ENCODE peak calls at places on chromosomes 4 and X, in four cellular contexts. J is HCT116, S is K562, Z is HepG2. A is an unnamed sample.

GRCh38 chrX:53354669-53355068 is 67.8 kb downstream of the SMC1A start:
- DNase-seq in J (no peak), S (no peak), Z (no peak), A (no peak)

GRCh38 chr4:26838055-26838842 is 22.4 kb upstream of the STIM2 start:
- DNase-seq in J (no peak), S (no peak), Z (no peak), A (no peak)

GRCh38 chr4:8365951-8366350 is 74.6 kb downstream of the ACOX3 start:
- DNase-seq in J (no peak), S (no peak), Z (no peak), A (no peak)

GRCh38 chr4:25449270-25449669 is 72.2 kb downstream of the ANAPC4 start:
- DNase-seq in J (no peak), S (no peak), Z (no peak), A (no peak)

GRCh38 chr4:148633720-148634119 is 191.5 kb upstream of the NR3C2 start:
- DNase-seq in J (no peak), S (no peak), Z (no peak), A (no peak)

GRCh38 chrX:38205037-38205436 is 15.6 kb downstream of the SRPX start:
- DNase-seq in J (no peak), S (no peak), Z (no peak), A (no peak)

GRCh38 chr4:15197005-15197404 is 194.7 kb downstream of the CPEB2 start:
- DNase-seq in J (no peak), S (peak; percentile 29), Z (peak; percentile 23), A (no peak)

GRCh38 chr4:43014266-43014665 is 121.8 kb downstream of the GRXCR1 start:
- DNase-seq in J (no peak), S (no peak), Z (no peak), A (no peak)

GRCh38 chrX:20951016-20951795 is 423.0 kb upstream of the CNKSR2 start:
- DNase-seq in J (no peak), S (no peak), Z (no peak), A (no peak)

GRCh38 chr4:147284935-147285334 is 196.0 kb upstream of the EDNRA start:
- DNase-seq in J (no peak), S (no peak), Z (no peak), A (no peak)

GRCh38 chrX:50117477-50117876 is 83.3 kb downstream of the AKAP4 start:
- DNase-seq in J (no peak), S (no peak), Z (no peak), A (no peak)

DNA sequence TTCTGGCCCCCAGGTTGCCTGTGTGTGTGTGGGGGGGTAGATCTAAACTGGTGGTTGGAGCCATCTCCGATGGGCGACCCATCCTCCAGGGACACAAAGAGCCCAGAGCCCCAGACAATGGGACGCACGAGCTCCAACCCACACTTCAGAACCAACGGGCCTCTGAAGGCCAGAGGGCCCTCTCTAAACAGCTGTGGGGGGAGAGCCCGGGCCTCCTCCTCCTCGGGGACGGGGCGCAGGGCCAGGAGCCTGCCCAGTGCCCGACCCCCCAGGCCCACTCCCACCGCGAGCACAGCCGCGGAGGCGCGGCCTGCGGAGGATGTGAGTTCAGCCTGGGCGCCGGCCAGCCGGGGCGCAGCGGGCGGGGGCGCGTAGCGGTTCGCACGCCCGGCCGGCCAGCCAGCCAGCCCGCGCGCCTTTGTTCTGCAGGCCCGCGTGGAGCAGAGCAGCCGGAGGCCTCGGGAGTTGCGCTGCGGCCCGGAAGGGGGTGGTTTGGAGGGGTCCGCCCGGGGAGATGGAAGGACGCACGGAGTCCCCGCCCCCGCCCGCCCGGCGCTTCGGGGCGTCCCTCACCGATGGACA is 4.0 kb downstream of the FLNA start:
- DNase-seq in J (no peak), S (peak; percentile 15), Z (no peak), A (no peak)
- TF ChIP-seq TCF7L2 in J (no peak), S (no peak), Z (no peak), A (no peak)

GRCh38 chr4:86596802-86597201 is 2.7 kb downstream of the PTPN13 start:
- DNase-seq in J (peak; percentile 7), S (no peak), Z (no peak), A (no peak)
- H3K4me1 ChIP-seq in J (peaks cover 12% of the 10 kb centered on the region), S (peaks cover 10% of the 10 kb centered on the region), Z (no peaks in the 10 kb centered on the region), A (peaks cover 10% of the 10 kb centered on the region)

DNA sequence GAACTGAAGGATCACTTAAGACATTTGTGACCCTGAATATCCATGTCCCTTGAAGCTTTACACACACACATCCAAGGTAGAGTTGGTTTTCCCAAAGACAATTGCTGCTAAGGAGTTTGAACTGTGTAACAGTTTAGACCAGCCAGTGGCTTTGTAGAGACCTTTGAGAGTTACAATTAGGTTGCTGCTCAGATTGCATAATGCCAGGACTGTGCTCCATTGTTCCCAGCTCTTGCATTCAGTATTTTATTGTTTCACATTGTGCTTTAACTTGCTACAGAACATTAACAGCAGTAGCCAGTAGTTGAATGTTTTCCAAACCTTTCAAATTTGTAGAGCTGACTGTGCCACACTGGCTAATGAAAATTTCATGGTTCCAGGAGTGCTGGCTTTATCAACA is 54.3 kb upstream of the AP1S2 start:
- DNase-seq in J (no peak), S (no peak), Z (peak; percentile 12), A (no peak)
- TF ChIP-seq TCF7L2 in J (no peak), S (no peak), Z (no peak), A (no peak)

GRCh38 chrX:40087574-40088298 is 10.0 kb downstream of the BCOR start:
- DNase-seq in J (no peak), S (no peak), Z (no peak), A (no peak)
- H3K4me1 ChIP-seq in J (peaks cover 62% of the 10 kb centered on the region), S (peaks cover 68% of the 10 kb centered on the region), Z (peaks cover 86% of the 10 kb centered on the region), A (peaks cover 32% of the 10 kb centered on the region)

GRCh38 chr4:86706923-86707597 is 112.9 kb downstream of the PTPN13 start:
- DNase-seq in J (no peak), S (no peak), Z (no peak), A (no peak)
- TF ChIP-seq TCF7L2 in J (no peak), S (no peak), Z (no peak), A (no peak)

GRCh38 chr4:155600246-155600645 is 66.4 kb upstream of the GUCY1A1 start:
- DNase-seq in J (no peak), S (no peak), Z (no peak), A (no peak)

GRCh38 chr4:155602351-155603140 is 64.1 kb upstream of the GUCY1A1 start:
- DNase-seq in J (no peak), S (no peak), Z (no peak), A (no peak)

GRCh38 chr4:155599596-155599995 is 67.1 kb upstream of the GUCY1A1 start:
- DNase-seq in J (no peak), S (no peak), Z (no peak), A (no peak)

GRCh38 chr4:155604718-155605601 is 61.7 kb upstream of the GUCY1A1 start:
- DNase-seq in J (no peak), S (no peak), Z (no peak), A (no peak)

GRCh38 chr4:155603360-155603891 is 63.2 kb upstream of the GUCY1A1 start:
- DNase-seq in J (no peak), S (no peak), Z (no peak), A (no peak)
- H3K4me1 ChIP-seq in J (no peaks in the 10 kb centered on the region), S (no peaks in the 10 kb centered on the region), Z (no peaks in the 10 kb centered on the region), A (no peaks in the 10 kb centered on the region)

GRCh38 chr4:83613994-83614393 is 78.1 kb downstream of the GPAT3 start:
- DNase-seq in J (no peak), S (no peak), Z (no peak), A (no peak)

GRCh38 chr4:83618431-83618830 is 82.5 kb downstream of the GPAT3 start:
- DNase-seq in J (peak; percentile 52), S (no peak), Z (peak; percentile 87), A (no peak)

GRCh38 chr4:83616252-83616651 is 80.3 kb downstream of the GPAT3 start:
- DNase-seq in J (no peak), S (no peak), Z (no peak), A (no peak)

GRCh38 chr4:83617371-83618021 is 81.6 kb downstream of the GPAT3 start:
- DNase-seq in J (no peak), S (no peak), Z (no peak), A (no peak)

DNA sequence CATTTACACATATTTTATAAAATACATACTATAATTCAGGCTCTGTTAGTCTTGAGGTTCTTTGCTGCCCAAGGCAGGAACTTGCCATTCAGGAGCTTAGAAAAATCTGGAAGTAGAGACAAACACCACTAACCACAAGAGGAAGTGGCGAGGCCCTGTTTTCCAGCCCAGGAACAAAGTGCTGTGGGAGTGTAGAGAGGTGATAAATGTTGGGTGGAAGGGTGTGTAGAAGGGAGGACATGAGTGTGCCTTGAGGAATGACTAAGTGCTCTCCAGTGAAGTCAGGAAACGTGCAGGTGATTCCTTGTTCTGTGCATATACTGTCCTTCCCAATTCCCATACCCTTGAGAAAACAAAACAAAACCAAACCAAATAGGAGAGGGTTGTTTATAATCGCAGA is 83.1 kb downstream of the GPAT3 start:
- DNase-seq in J (no peak), S (peak; percentile 38), Z (no peak), A (no peak)
- TF ChIP-seq TCF7L2 in J (no peak), S (no peak), Z (no peak), A (no peak)

GRCh38 chrX:141904262-141904661 is 568 bp downstream of the MAGEC1 start:
- DNase-seq in J (no peak), S (no peak), Z (no peak), A (no peak)
- H3K4me1 ChIP-seq in J (no peaks in the 10 kb centered on the region), S (peaks cover 4% of the 10 kb centered on the region), Z (no peaks in the 10 kb centered on the region), A (no peaks in the 10 kb centered on the region)

A was measured in Panc1.